ENCODE peak calls at places on chromosomes 11 and 22, in six cellular contexts. M is spleen; V is HFFc6; D is WTC11; J is bronchial epithelial cell; K is CD4-positive, alpha-beta T cell. L is an unnamed sample.

GRCh38 chr11:83641511-83641910 is 355.3 kb upstream of the CCDC90B start:
- DNase-seq in M (no peak), V (peak; percentile 1), D (peak; percentile 13), J (no peak), K (no peak), L (no peak)

GRCh38 chr11:85718991-85719807 is 33.2 kb upstream of the CCDC89 start:
- DNase-seq in M (no peak), V (peak; percentile 99), D (peak; percentile 35), J (peak; percentile 95), K (no peak), L (no peak)

GRCh38 chr22:21000215-21000986 is 1.5 kb downstream of the THAP7 start:
- DNase-seq in M (peak; percentile 79), V (no peak), D (no peak), J (no peak), K (no peak), L (no peak)

GRCh38 chr11:134543144-134544044 is 131.4 kb upstream of the B3GAT1 start:
- DNase-seq in M (no peak), V (no peak), D (no peak), J (no peak), K (no peak), L (no peak)

GRCh38 chr22:40635940-40636379 is 559 bp downstream of the MRTFA start:
- DNase-seq in M (no peak), V (no peak), D (peak; percentile 36), J (no peak), K (no peak), L (no peak)

GRCh38 chr11:105915036-105915435 is 107.0 kb downstream of the MSANTD4 start:
- DNase-seq in M (no peak), V (no peak), D (no peak), J (no peak), K (no peak), L (no peak)

GRCh38 chr11:128917144-128917684 is 25.5 kb downstream of the TP53AIP1 start:
- DNase-seq in M (peak; percentile 36), V (no peak), D (no peak), J (no peak), K (no peak), L (no peak)

GRCh38 chr22:36352775-36353507 is 34.8 kb downstream of the MYH9 start:
- DNase-seq in M (no peak), V (no peak), D (no peak), J (no peak), K (no peak), L (no peak)

GRCh38 chr22:28442264-28442950 is 237.2 kb downstream of the TTC28 start:
- DNase-seq in M (peak; percentile 90), V (peak; percentile 56), D (peak; percentile 85), J (peak; percentile 51), K (peak; percentile 58), L (peak; percentile 94)

GRCh38 chr22:48560836-48561235 is 1266.8 kb downstream of the BRD1 start:
- DNase-seq in M (no peak), V (no peak), D (no peak), J (no peak), K (no peak), L (no peak)

GRCh38 chr11:107018902-107019493 is 722 bp upstream of the GUCY1A2 start:
- DNase-seq in M (peak; percentile 78), V (peak; percentile 21), D (peak; percentile 87), J (peak; percentile 41), K (no peak), L (peak; percentile 94)

GRCh38 chr22:23579280-23579679 is 810 bp downstream of the IGLL1 start:
- DNase-seq in M (no peak), V (no peak), D (no peak), J (no peak), K (no peak), L (no peak)

GRCh38 chr11:57700425-57700824 is 11.6 kb downstream of the MED19 start:
- DNase-seq in M (no peak), V (no peak), D (no peak), J (no peak), K (no peak), L (no peak)

GRCh38 chr11:65452806-65453490 is 30.4 kb downstream of the NEAT1 start:
- DNase-seq in M (no peak), V (peak; percentile 92), D (no peak), J (peak; percentile 89), K (no peak), L (no peak)

GRCh38 chr11:20158597-20159257 is 1.5 kb downstream of the DBX1 start:
- DNase-seq in M (no peak), V (peak; percentile 43), D (peak; percentile 81), J (peak; percentile 36), K (no peak), L (no peak)

GRCh38 chr22:39089928-39090327 is 7.1 kb upstream of the APOBEC3H start:
- DNase-seq in M (no peak), V (no peak), D (no peak), J (no peak), K (no peak), L (no peak)

GRCh38 chr11:104106136-104106754 is 57.7 kb downstream of the PDGFD start:
- DNase-seq in M (no peak), V (peak; percentile 68), D (no peak), J (no peak), K (no peak), L (no peak)

GRCh38 chr22:34108168-34108567 is 187.9 kb upstream of the LARGE1 start:
- DNase-seq in M (no peak), V (no peak), D (no peak), J (no peak), K (no peak), L (no peak)

GRCh38 chr11:113202431-113202830 is 112.0 kb upstream of the TTC12 start:
- DNase-seq in M (no peak), V (peak; percentile 3), D (no peak), J (peak; percentile 85), K (no peak), L (no peak)

GRCh38 chr22:50262460-50262911 is 1.0 kb upstream of the MAPK12 start:
- DNase-seq in M (no peak), V (no peak), D (no peak), J (peak; percentile 40), K (no peak), L (no peak)

GRCh38 chr11:12914401-12914912 is 94.7 kb upstream of the RASSF10 start:
- DNase-seq in M (no peak), V (peak; percentile 35), D (peak; percentile 88), J (no peak), K (no peak), L (no peak)

DNA sequence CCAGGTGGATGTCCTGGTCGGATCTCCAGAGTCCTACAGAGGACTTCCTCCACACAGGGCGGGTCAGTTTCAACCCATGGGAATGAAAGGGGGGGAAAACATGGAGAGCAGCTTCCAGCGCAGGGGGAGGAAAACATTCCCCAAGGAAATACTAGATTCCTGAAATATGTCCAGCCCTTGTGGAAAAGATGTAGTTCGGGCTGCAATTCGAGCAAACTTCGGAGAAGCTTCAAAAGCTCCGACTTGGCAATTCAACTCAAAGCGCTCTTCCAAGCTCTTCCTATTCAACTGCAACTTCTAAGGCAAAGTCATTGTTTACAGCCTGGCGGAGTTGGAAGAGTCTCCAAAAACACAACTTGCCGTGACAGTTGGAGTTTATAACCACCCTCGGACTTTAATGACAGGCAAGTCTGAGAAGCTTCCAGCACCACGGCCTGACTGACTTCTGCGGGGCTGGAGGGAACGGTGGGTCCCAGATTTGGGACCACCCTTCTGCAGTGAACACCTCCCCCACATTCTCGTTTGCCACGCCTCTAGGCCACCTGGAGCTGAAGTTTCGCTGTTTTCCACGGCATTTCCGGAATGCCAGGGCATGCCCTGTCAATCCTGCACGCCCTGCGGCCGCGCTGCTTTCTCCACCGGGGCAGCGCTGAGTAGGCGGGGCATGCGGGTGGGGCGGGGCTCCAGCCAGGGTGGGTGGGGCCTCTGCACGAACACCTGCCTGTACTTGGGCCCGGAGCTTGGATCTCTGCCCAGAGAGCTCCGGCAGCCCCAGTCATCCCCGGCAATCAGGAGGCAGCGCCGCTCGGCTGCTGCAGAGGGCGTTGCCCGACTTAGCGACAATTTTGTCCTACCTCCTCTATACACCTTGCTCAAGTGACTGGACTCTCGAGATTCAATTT is 49.0 kb upstream of the BIRC3 start:
- DNase-seq in M (peak; percentile 90), V (no peak), D (peak; percentile 92), J (peak; percentile 85), K (peak; percentile 71), L (no peak)
- TF ChIP-seq CTCF in M (peak; percentile 39), V (no peak), D (peak; percentile 14), J (peak; percentile 71), K (peak; percentile 59), L (peak; percentile 69)

GRCh38 chr11:94802501-94802900 is 34.3 kb downstream of the AMOTL1 start:
- DNase-seq in M (no peak), V (no peak), D (no peak), J (no peak), K (no peak), L (no peak)

GRCh38 chr11:94805994-94806393 is 37.8 kb downstream of the AMOTL1 start:
- DNase-seq in M (no peak), V (no peak), D (no peak), J (no peak), K (no peak), L (no peak)

GRCh38 chr11:94803491-94803890 is 35.3 kb downstream of the AMOTL1 start:
- DNase-seq in M (no peak), V (peak; percentile 16), D (no peak), J (no peak), K (no peak), L (no peak)

GRCh38 chr11:94806436-94806835 is 38.3 kb downstream of the AMOTL1 start:
- DNase-seq in M (no peak), V (no peak), D (no peak), J (no peak), K (no peak), L (no peak)

DNA sequence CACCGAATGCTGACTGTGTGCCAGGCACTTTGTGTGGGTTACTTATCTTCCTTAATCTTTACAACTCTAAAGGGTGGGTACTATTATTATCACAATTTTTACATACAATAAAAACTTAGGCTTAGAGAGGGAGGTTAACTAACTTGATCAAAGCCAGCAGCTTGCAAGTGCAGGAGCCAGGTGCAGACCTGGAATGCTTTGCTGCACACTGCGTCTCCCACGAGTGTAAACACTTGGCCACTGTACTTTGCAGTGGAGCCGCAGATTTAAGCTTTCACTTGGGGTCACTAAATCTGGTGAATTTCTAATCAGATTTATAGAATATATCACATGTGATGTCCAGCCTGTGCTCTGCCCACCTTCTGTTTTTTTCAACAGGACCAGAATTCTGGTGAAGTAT is 36.7 kb downstream of the AMOTL1 start:
- DNase-seq in M (no peak), V (no peak), D (no peak), J (no peak), K (no peak), L (no peak)
- TF ChIP-seq CTCF in M (no peak), V (no peak), D (no peak), J (no peak), K (no peak), L (no peak)

GRCh38 chr11:4851033-4851432 is 2.0 kb upstream of the OR51S1 start:
- DNase-seq in M (no peak), V (no peak), D (no peak), J (no peak), K (no peak), L (no peak)

DNA sequence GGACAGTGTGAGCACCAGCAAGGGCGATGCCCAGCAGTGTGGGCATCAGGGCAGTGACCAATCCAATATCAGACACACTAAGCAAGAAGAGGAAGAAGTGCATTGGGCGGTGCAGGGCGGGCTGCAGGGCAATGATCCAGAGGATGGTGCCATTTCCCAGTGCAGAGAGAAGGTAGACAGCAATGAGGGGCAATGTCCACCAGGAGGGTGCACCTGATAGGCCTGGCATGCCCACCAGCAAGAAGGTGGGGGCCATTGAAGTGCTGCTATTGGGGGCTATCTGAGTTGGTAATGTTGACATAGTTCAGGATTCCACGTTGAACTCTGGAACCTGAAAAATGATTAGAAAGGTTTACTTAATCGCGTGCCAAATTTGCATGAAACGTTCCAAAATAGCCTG is at the start of gene OR51S1:
- DNase-seq in M (no peak), V (no peak), D (no peak), J (no peak), K (no peak), L (no peak)
- TF ChIP-seq CTCF in M (no peak), V (no peak), D (no peak), J (no peak), K (no peak), L (no peak)

GRCh38 chr22:24834845-24835570 is 29.0 kb downstream of the SGSM1 start:
- DNase-seq in M (peak; percentile 10), V (no peak), D (peak; percentile 45), J (peak; percentile 48), K (no peak), L (no peak)
- TF ChIP-seq CTCF in M (no peak), V (peak; percentile 34), D (peak; percentile 16), J (peak; percentile 43), K (no peak), L (peak; percentile 46)